ENCODE peak calls at places on chromosomes 4 and X, in six cellular contexts. O, L, Y, H, V and N are unnamed samples. For H3K27me3, the result is how much of the 10 kb centered on the place peaks cover.

GRCh38 chr4:41346306-41347061 is 89.8 kb downstream of the UCHL1 start:
- DNase-seq in Y (no peak), V (no peak), H (peak), O (no peak), L (no peak), N (no peak)

GRCh38 chr4:108166441-108167315 is 2.1 kb downstream of the LEF1 start:
- DNase-seq in L (peak), Y (peak), O (no peak), V (no peak), H (peak), N (peak)

GRCh38 chr4:150960079-150960478 is 55.0 kb downstream of the LRBA start:
- DNase-seq in L (no peak), Y (no peak), O (no peak), V (no peak), H (peak), N (peak)

GRCh38 chr4:77819409-77819835 is 254 bp upstream of the CNOT6L start:
- DNase-seq in V (no peak), H (no peak), L (no peak), O (peak), Y (peak), N (peak)

GRCh38 chr4:181971973-181972372 is 271.2 kb upstream of the TENM3 start:
- DNase-seq in O (no peak), L (no peak), H (no peak), Y (no peak), V (no peak), N (no peak)

GRCh38 chr4:116537828-116538227 is 547.5 kb downstream of the TRAM1L1 start:
- DNase-seq in L (no peak), O (no peak), Y (no peak), H (no peak), V (no peak), N (no peak)

GRCh38 chrX:99914676-99915075 is 495.4 kb downstream of the PCDH19 start:
- DNase-seq in O (no peak), V (no peak), H (peak), Y (no peak), L (no peak), N (no peak)

GRCh38 chr4:153242848-153243324 is 38.6 kb downstream of the TRIM2 start:
- DNase-seq in V (no peak), O (no peak), L (no peak), Y (no peak), H (no peak), N (no peak)

GRCh38 chrX:111041018-111041462 is 55.0 kb upstream of the PAK3 start:
- DNase-seq in V (no peak), L (peak), Y (no peak), H (peak), O (no peak), N (no peak)

GRCh38 chr4:120348521-120348920 is 281.9 kb upstream of the MAD2L1 start:
- DNase-seq in H (no peak), V (no peak), L (no peak), Y (no peak), O (no peak), N (no peak)

GRCh38 chrX:134732676-134733075 is 74.4 kb upstream of the PLAC1 start:
- DNase-seq in L (no peak), H (no peak), O (no peak), V (no peak), Y (no peak), N (no peak)

GRCh38 chrX:103797691-103798090 is 21.1 kb downstream of the PLP1 start:
- DNase-seq in H (peak), O (no peak), V (no peak), Y (no peak), L (no peak), N (no peak)

GRCh38 chr4:76011700-76012387 is 4.5 kb upstream of the CXCL9 start:
- DNase-seq in H (peak), L (no peak), Y (no peak), V (no peak), O (no peak), N (no peak)

GRCh38 chrX:4485917-4486316 is 772.5 kb upstream of the PRKX start:
- DNase-seq in L (no peak), V (no peak), O (no peak), Y (no peak), H (no peak), N (no peak)

GRCh38 chr4:130359537-130359936 is 1263.6 kb downstream of the C4orf33 start:
- DNase-seq in Y (no peak), V (no peak), L (no peak), H (peak), O (no peak), N (no peak)

GRCh38 chrX:30673405-30673804 is 20.2 kb downstream of the GK start:
- DNase-seq in O (no peak), L (no peak), V (no peak), H (no peak), Y (no peak), N (no peak)

GRCh38 chrX:123310112-123310511 is 126.0 kb downstream of the GRIA3 start:
- DNase-seq in V (no peak), O (no peak), L (no peak), H (no peak), Y (no peak), N (no peak)

GRCh38 chr4:140556372-140557085 is 12.2 kb downstream of the UCP1 start:
- DNase-seq in H (no peak), Y (no peak), O (no peak), V (no peak), L (no peak), N (no peak)

GRCh38 chrX:132043977-132044376 is 20.9 kb downstream of the STK26 start:
- DNase-seq in Y (no peak), H (no peak), L (no peak), O (no peak), V (no peak), N (no peak)

GRCh38 chr4:6676722-6677558 is 16.7 kb upstream of the S100P start:
- DNase-seq in L (no peak), O (no peak), Y (no peak), V (no peak), H (no peak), N (no peak)

GRCh38 chrX:1466971-1467561 is 14.4 kb upstream of the ASMTL start:
- DNase-seq in V (no peak), H (no peak), Y (peak), O (no peak), L (no peak), N (no peak)

GRCh38 chrX:47644557-47645091 is 5.7 kb downstream of the ELK1 start:
- DNase-seq in Y (no peak), O (no peak), V (no peak), H (peak), L (no peak), N (no peak)

GRCh38 chr4:70734168-70734954 is 12.6 kb downstream of the RUFY3 start:
- DNase-seq in L (peak), Y (peak), V (no peak), O (no peak), H (peak), N (no peak)

GRCh38 chrX:118216488-118216887 is 99.9 kb upstream of the KLHL13 start:
- DNase-seq in Y (no peak), L (peak), V (no peak), O (no peak), H (no peak), N (no peak)

GRCh38 chr4:105092356-105092755 is 54.3 kb upstream of the TET2 start:
- DNase-seq in Y (no peak), V (no peak), L (no peak), H (peak), O (no peak), N (no peak)

GRCh38 chrX:119853449-119853848 is 686 bp upstream of the UPF3B start:
- DNase-seq in V (no peak), L (peak), Y (no peak), H (no peak), O (no peak), N (peak)

GRCh38 chr4:146346276-146346675 is 131.9 kb downstream of the REELD1 start:
- DNase-seq in H (no peak), Y (no peak), L (no peak), V (no peak), O (no peak), N (no peak)

GRCh38 chrX:41518127-41518840 is 71.1 kb downstream of the NYX start:
- DNase-seq in Y (no peak), L (no peak), O (no peak), H (no peak), V (no peak), N (no peak)

GRCh38 chr4:186935881-186936280 is 212.2 kb upstream of the FAT1 start:
- DNase-seq in H (no peak), V (no peak), Y (no peak), L (no peak), O (no peak), N (no peak)

GRCh38 chr4:24971192-24971591 is 58.4 kb upstream of the CCDC149 start:
- DNase-seq in V (no peak), O (no peak), H (peak), L (peak), Y (no peak), N (no peak)

GRCh38 chr4:86670739-86671138 is 76.6 kb downstream of the PTPN13 start:
- DNase-seq in Y (no peak), L (no peak), V (no peak), O (no peak), H (peak), N (no peak)

GRCh38 chr4:15469402-15470148 is at the start of gene CC2D2A:
- DNase-seq in H (peak), V (no peak), L (peak), O (no peak), Y (no peak), N (peak)

GRCh38 chr4:14178421-14178820 is 550.9 kb upstream of the BOD1L1 start:
- DNase-seq in Y (no peak), V (no peak), O (no peak), L (no peak), H (peak), N (no peak)

GRCh38 chr4:144820706-144821105 is 174.8 kb downstream of the HHIP start:
- DNase-seq in L (no peak), V (no peak), Y (no peak), O (no peak), H (no peak), N (no peak)

GRCh38 chrX:141989134-141989533 is 85.4 kb downstream of the MAGEC1 start:
- DNase-seq in Y (no peak), V (no peak), L (no peak), O (no peak), H (peak), N (no peak)

GRCh38 chrX:45849261-45849660 is 648.6 kb upstream of the DIPK2B start:
- DNase-seq in V (no peak), O (no peak), Y (peak), L (peak), H (peak), N (no peak)

GRCh38 chrX:47218920-47219815 is 687 bp downstream of the CDK16 start:
- DNase-seq in V (no peak), L (peak), O (peak), H (no peak), Y (peak), N (peak)

GRCh38 chr4:164304861-164305260 is 449.1 kb upstream of the SMIM31 start:
- DNase-seq in V (no peak), L (no peak), Y (no peak), H (peak), O (no peak), N (no peak)

DNA sequence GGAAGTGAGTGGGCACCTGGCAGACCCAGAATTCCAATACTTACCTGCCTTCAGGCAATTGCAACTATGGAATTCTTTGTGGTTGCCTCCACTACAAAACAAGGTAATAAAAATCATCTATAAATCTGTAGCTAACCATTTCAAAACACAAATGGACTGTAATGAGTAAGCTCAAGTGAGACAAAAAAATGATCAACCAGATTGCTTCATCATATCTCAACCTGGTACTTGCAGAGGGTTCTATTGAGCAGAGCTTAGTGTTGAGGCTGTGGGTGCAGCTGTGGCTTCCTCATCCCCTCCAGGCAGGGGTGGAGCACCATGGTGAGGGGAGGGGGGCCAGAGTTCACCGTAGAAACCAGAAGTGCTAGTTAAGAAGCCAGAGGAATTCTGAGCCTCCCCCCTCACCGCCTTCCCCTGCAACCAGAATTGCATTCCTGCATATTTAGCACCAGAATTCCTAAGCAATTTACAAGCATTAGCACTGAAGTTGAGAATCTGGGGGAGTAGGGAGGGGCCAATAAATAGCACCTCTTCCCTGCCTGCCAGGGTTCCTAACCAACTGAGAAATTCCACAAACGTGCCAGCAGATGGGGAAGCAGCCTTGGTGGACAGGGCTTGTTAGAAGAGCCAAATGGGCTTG is 11.5 kb downstream of the CTAG1A start:
- DNase-seq in L (peak), O (no peak), V (no peak), Y (no peak), H (peak), N (peak)
- H3K27ac ChIP-seq in L (no peak), O (no peak), V (no peak), Y (no peak), H (peak), N (no peak)

GRCh38 chrX:21708116-21708515 is 49.8 kb downstream of the SMPX start:
- DNase-seq in H (peak), O (no peak), L (no peak), Y (no peak), V (no peak), N (peak)
- TF ChIP-seq CTCF in H (peak), O (no peak), L (peak), Y (no peak), V (no peak), N (peak)

DNA sequence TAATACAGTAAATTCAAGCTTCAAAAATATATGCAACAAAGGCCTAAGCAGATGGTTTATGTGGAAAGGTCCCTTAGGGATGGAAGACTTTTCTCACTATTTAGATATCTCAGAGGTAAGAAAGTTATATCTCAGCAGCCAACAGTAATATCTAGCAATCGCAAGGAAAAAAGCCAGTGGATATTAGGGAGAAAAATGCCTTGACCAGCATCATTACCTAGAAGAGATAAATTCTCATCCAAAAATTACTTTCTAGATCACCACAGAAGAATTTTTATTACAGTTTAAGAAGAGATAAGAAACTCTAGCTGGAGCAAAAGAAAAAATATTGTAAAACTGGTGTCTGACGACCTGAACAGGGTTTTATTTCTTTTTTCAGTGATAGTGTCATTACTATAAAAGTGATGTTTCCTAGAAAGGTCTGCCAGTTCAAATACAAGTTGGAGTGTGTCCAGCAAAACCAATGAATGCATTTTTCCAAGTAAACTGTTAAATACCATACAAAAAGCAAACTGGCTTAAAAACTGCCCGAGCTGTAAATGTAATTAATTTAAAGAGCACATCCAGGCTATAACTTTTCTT is 100.0 kb downstream of the ATP11C start:
- DNase-seq in L (no peak), O (no peak), V (no peak), Y (no peak), H (peak), N (no peak)
- H3K27me3 ChIP-seq in L (under half), O (under half), V (under half), Y (under half), H (under half), N (under half)

GRCh38 chr4:242121-242848 is 63.0 kb downstream of the ZNF732 start:
- DNase-seq in H (peak), L (peak), Y (peak), O (peak), V (no peak), N (peak)
- H3K27ac ChIP-seq in H (no peak), L (peak), Y (peak), O (peak), V (no peak), N (peak)

GRCh38 chrX:40469316-40469715 is 111.5 kb upstream of the ATP6AP2 start:
- DNase-seq in H (peak), L (no peak), V (no peak), Y (no peak), O (no peak), N (no peak)

GRCh38 chrX:40470830-40471429 is 109.8 kb upstream of the ATP6AP2 start:
- DNase-seq in H (no peak), V (no peak), O (no peak), Y (no peak), L (no peak), N (peak)

GRCh38 chrX:40471965-40472648 is 108.7 kb upstream of the ATP6AP2 start:
- DNase-seq in Y (no peak), H (peak), V (no peak), L (peak), O (no peak), N (peak)

GRCh38 chrX:40465735-40466551 is 114.8 kb upstream of the ATP6AP2 start:
- DNase-seq in Y (no peak), L (no peak), O (no peak), V (no peak), H (no peak), N (no peak)

DNA sequence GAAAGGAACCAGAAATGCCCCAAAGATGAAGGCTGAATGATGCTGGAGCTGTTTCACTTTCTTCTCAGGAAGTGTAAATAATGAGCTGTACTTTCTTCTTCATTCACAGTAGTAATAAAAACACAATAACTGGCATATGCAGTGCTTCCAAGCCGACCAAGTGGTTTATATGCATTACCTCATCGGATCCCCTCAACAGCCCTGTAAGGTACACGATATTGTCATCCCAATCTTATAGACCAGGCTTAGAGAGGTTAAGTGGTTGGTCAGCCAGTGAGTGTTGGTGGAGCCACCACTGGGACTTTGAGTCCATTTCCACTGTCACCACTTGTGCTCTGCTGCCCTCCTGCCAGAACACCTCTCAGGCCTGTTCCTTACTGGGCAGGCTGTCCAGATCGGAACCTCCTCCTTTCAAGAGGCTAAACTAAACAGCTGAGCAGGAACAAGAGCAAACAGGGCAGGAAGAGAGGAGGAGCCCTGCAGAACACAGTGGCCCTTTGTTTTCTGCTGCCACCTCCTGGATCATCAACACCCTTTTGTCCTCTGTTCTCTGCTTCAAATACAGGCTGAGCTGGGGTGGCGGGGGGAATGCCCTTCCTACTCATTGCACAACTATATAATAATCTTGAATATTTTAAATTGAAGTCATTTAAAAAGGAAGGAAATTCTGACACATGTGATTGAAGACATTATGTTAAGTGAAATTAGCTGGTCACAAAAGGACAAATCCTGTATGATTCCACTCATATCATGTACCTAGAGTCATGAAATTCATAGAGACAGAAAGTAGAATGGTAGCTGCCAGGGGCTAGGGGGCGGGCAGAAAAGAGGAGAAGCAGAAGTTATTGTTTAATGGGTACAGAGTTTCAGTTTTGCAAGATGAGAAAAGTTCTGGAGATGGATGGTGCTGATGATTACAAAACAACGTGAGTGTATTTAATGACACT is 112.5 kb upstream of the ATP6AP2 start:
- DNase-seq in L (peak), H (peak), V (no peak), O (peak), Y (no peak), N (peak)
- TF ChIP-seq CTCF in L (peak), H (peak), V (peak), O (no peak), Y (peak), N (peak)

GRCh38 chr4:21947768-21948346 is 715 bp downstream of the KCNIP4 start:
- DNase-seq in H (no peak), L (no peak), Y (no peak), O (no peak), V (no peak), N (no peak)

GRCh38 chr4:21949073-21949457 is 493 bp upstream of the KCNIP4 start:
- DNase-seq in V (no peak), H (no peak), L (peak), Y (no peak), O (no peak), N (no peak)

GRCh38 chr4:21946858-21947257 is 1.7 kb downstream of the KCNIP4 start:
- DNase-seq in Y (no peak), V (no peak), L (no peak), H (no peak), O (no peak), N (peak)

GRCh38 chr4:21952549-21952948 is 4.0 kb upstream of the KCNIP4 start:
- DNase-seq in O (no peak), H (no peak), V (no peak), Y (no peak), L (no peak), N (no peak)

DNA sequence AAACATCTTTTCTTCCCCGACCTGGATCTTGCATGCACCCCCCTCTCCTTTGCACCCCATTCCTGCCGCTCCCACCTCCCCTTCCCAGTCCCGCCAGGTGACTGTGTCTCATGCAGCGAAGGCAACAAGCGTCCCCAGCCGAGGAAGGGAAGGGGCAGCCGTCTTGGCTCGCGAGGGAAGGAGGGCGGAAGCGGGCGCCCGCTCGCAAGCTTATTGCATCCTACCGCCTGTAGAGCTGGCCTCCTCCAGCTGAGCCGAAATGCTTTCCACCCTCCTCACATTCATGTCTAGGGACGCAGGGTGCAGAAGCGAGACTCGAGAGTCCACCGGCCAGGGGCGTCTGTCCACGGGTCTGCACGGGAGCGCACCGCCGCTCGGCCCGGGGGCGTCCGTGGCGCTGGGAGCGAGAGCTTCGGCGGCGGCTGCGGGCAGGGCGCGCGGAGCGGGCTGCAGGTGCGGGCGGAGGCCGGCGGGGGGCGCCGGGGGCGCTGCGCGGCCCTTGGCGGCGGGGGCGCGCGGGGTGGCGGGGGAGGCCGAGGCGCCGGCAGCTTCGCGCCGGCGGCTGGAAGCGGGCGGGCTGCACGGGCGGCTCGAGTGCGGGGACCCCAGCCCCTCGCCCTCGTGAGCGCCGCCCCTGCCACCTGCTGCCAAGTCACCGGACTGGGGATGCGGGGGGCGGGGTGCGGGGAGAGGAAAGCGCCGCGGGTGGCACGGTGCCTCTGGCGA is at the start of gene KCNIP4:
- DNase-seq in H (no peak), Y (no peak), V (no peak), O (no peak), L (peak), N (peak)
- H3K27me3 ChIP-seq in H (under half), Y (under half), V (under half), O (under half), L (under half), N (under half)